ENCODE peak calls at places on chromosome 14, in nine cellular contexts. One of them, this sample, is unnamed. For H3K4me1, the result is how much of the 10 kb centered on the place peaks cover.

GRCh38 chr14:50928002-50928635 is 16.2 kb downstream of the PYGL start:
- DNase-seq in tibial artery: no peak
- DNase-seq in iPS DF 6.9: no peak
- DNase-seq in Peyer's patch: no peak
- DNase-seq in effector memory CD4-positive, alpha-beta T cell: no peak
- DNase-seq in tibial nerve: no peak
- DNase-seq in CD4-positive, CD25-positive, alpha-beta regulatory T cell: no peak
- DNase-seq in upper lobe of right lung: no peak
- DNase-seq in ovary: no peak
- DNase-seq in this sample: peak

GRCh38 chr14:55382483-55382882 is 29.1 kb downstream of the ATG14 start:
- DNase-seq in iPS DF 6.9: no peak
- DNase-seq in upper lobe of right lung: no peak
- DNase-seq in effector memory CD4-positive, alpha-beta T cell: no peak
- DNase-seq in tibial nerve: no peak
- DNase-seq in Peyer's patch: no peak
- DNase-seq in CD4-positive, CD25-positive, alpha-beta regulatory T cell: no peak
- DNase-seq in tibial artery: no peak
- DNase-seq in ovary: no peak
- DNase-seq in this sample: no peak

GRCh38 chr14:69171569-69171968 is 18.6 kb upstream of the DCAF5 start:
- DNase-seq in tibial artery: no peak
- DNase-seq in upper lobe of right lung: no peak
- DNase-seq in tibial nerve: no peak
- DNase-seq in Peyer's patch: no peak
- DNase-seq in effector memory CD4-positive, alpha-beta T cell: no peak
- DNase-seq in iPS DF 6.9: no peak
- DNase-seq in ovary: no peak
- DNase-seq in CD4-positive, CD25-positive, alpha-beta regulatory T cell: no peak
- DNase-seq in this sample: no peak

GRCh38 chr14:101194356-101195308 is 291.1 kb upstream of the RTL1 start:
- DNase-seq in tibial artery: no peak
- DNase-seq in iPS DF 6.9: no peak
- DNase-seq in ovary: no peak
- DNase-seq in CD4-positive, CD25-positive, alpha-beta regulatory T cell: no peak
- DNase-seq in effector memory CD4-positive, alpha-beta T cell: no peak
- DNase-seq in upper lobe of right lung: peak
- DNase-seq in tibial nerve: no peak
- DNase-seq in Peyer's patch: no peak
- DNase-seq in this sample: no peak

GRCh38 chr14:87992349-87992719 is 648 bp downstream of the GALC start:
- DNase-seq in Peyer's patch: no peak
- DNase-seq in ovary: no peak
- DNase-seq in tibial artery: peak
- DNase-seq in effector memory CD4-positive, alpha-beta T cell: no peak
- DNase-seq in CD4-positive, CD25-positive, alpha-beta regulatory T cell: peak
- DNase-seq in tibial nerve: no peak
- DNase-seq in iPS DF 6.9: no peak
- DNase-seq in upper lobe of right lung: no peak
- DNase-seq in this sample: no peak

GRCh38 chr14:62158779-62159178 is 396.6 kb downstream of the SNAPC1 start:
- DNase-seq in iPS DF 6.9: no peak
- DNase-seq in tibial nerve: no peak
- DNase-seq in ovary: no peak
- DNase-seq in CD4-positive, CD25-positive, alpha-beta regulatory T cell: no peak
- DNase-seq in upper lobe of right lung: no peak
- DNase-seq in effector memory CD4-positive, alpha-beta T cell: no peak
- DNase-seq in Peyer's patch: no peak
- DNase-seq in tibial artery: no peak
- DNase-seq in this sample: no peak

GRCh38 chr14:54688229-54688628 is 121.3 kb downstream of the SAMD4A start:
- DNase-seq in Peyer's patch: no peak
- DNase-seq in tibial artery: no peak
- DNase-seq in ovary: no peak
- DNase-seq in tibial nerve: no peak
- DNase-seq in effector memory CD4-positive, alpha-beta T cell: no peak
- DNase-seq in upper lobe of right lung: no peak
- DNase-seq in iPS DF 6.9: no peak
- DNase-seq in CD4-positive, CD25-positive, alpha-beta regulatory T cell: no peak
- DNase-seq in this sample: no peak

GRCh38 chr14:100132161-100132902 is 27.1 kb downstream of the DEGS2 start:
- DNase-seq in effector memory CD4-positive, alpha-beta T cell: no peak
- DNase-seq in CD4-positive, CD25-positive, alpha-beta regulatory T cell: no peak
- DNase-seq in tibial nerve: no peak
- DNase-seq in upper lobe of right lung: no peak
- DNase-seq in tibial artery: no peak
- DNase-seq in Peyer's patch: no peak
- DNase-seq in iPS DF 6.9: no peak
- DNase-seq in ovary: no peak
- DNase-seq in this sample: no peak

GRCh38 chr14:88749139-88749538 is 43.6 kb downstream of the EML5 start:
- DNase-seq in ovary: no peak
- DNase-seq in tibial artery: no peak
- DNase-seq in Peyer's patch: no peak
- DNase-seq in CD4-positive, CD25-positive, alpha-beta regulatory T cell: no peak
- DNase-seq in effector memory CD4-positive, alpha-beta T cell: no peak
- DNase-seq in upper lobe of right lung: no peak
- DNase-seq in iPS DF 6.9: no peak
- DNase-seq in tibial nerve: no peak
- DNase-seq in this sample: no peak

GRCh38 chr14:35419429-35419841 is 14.9 kb upstream of the NFKBIA start:
- DNase-seq in tibial artery: no peak
- DNase-seq in iPS DF 6.9: no peak
- DNase-seq in tibial nerve: no peak
- DNase-seq in ovary: no peak
- DNase-seq in CD4-positive, CD25-positive, alpha-beta regulatory T cell: no peak
- DNase-seq in Peyer's patch: no peak
- DNase-seq in effector memory CD4-positive, alpha-beta T cell: no peak
- DNase-seq in upper lobe of right lung: no peak
- DNase-seq in this sample: no peak

GRCh38 chr14:87852107-87852506 is 140.9 kb downstream of the GALC start:
- DNase-seq in Peyer's patch: no peak
- DNase-seq in ovary: no peak
- DNase-seq in effector memory CD4-positive, alpha-beta T cell: no peak
- DNase-seq in upper lobe of right lung: no peak
- DNase-seq in tibial nerve: no peak
- DNase-seq in CD4-positive, CD25-positive, alpha-beta regulatory T cell: no peak
- DNase-seq in tibial artery: no peak
- DNase-seq in iPS DF 6.9: no peak
- DNase-seq in this sample: no peak

GRCh38 chr14:68608235-68608962 is 184.5 kb downstream of the ZFP36L1 start:
- DNase-seq in tibial artery: peak
- DNase-seq in ovary: peak
- DNase-seq in Peyer's patch: no peak
- DNase-seq in effector memory CD4-positive, alpha-beta T cell: no peak
- DNase-seq in CD4-positive, CD25-positive, alpha-beta regulatory T cell: no peak
- DNase-seq in tibial nerve: no peak
- DNase-seq in iPS DF 6.9: no peak
- DNase-seq in upper lobe of right lung: peak
- DNase-seq in this sample: no peak

GRCh38 chr14:58787601-58788000 is 149.8 kb downstream of the DACT1 start:
- DNase-seq in tibial nerve: no peak
- DNase-seq in Peyer's patch: no peak
- DNase-seq in upper lobe of right lung: no peak
- DNase-seq in ovary: no peak
- DNase-seq in effector memory CD4-positive, alpha-beta T cell: no peak
- DNase-seq in tibial artery: no peak
- DNase-seq in iPS DF 6.9: no peak
- DNase-seq in CD4-positive, CD25-positive, alpha-beta regulatory T cell: no peak
- DNase-seq in this sample: no peak

GRCh38 chr14:21455592-21455911 is 371 bp downstream of the CHD8 start:
- DNase-seq in ovary: no peak
- DNase-seq in tibial nerve: no peak
- DNase-seq in CD4-positive, CD25-positive, alpha-beta regulatory T cell: no peak
- DNase-seq in upper lobe of right lung: no peak
- DNase-seq in effector memory CD4-positive, alpha-beta T cell: no peak
- DNase-seq in iPS DF 6.9: no peak
- DNase-seq in tibial artery: no peak
- DNase-seq in Peyer's patch: no peak
- DNase-seq in this sample: no peak

DNA sequence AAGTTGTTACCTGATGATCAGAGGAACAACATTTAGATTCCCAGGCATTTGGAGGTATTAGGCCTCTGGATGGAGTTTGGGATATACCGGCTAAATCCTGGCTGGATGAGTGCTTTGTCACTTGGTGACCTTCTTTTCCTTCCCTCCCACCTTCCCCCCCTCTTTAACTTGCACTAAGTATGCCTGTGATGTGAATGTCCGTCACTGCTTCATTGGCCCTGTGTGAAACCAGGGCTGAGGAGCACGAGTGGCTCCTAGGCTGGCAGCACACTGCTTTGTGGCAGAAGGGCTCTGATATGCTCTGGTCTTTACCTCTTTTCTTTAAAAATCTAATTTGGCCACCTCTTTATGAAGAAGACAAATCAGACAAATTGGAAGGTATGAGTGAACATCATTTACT is 95.7 kb downstream of the ESR2 start:
- DNase-seq in effector memory CD4-positive, alpha-beta T cell: no peak
- DNase-seq in upper lobe of right lung: no peak
- DNase-seq in Peyer's patch: no peak
- DNase-seq in tibial nerve: no peak
- DNase-seq in CD4-positive, CD25-positive, alpha-beta regulatory T cell: no peak
- DNase-seq in tibial artery: no peak
- DNase-seq in ovary: no peak
- DNase-seq in iPS DF 6.9: no peak
- DNase-seq in this sample: no peak
- H3K4me1 ChIP-seq in effector memory CD4-positive, alpha-beta T cell: under half
- H3K4me1 ChIP-seq in upper lobe of right lung: under half
- H3K4me1 ChIP-seq in Peyer's patch: under half
- H3K4me1 ChIP-seq in tibial nerve: under half
- H3K4me1 ChIP-seq in CD4-positive, CD25-positive, alpha-beta regulatory T cell: under half
- H3K4me1 ChIP-seq in tibial artery: under half
- H3K4me1 ChIP-seq in ovary: under half
- H3K4me1 ChIP-seq in iPS DF 6.9: under half
- H3K4me1 ChIP-seq in this sample: under half

GRCh38 chr14:73424453-73424852 is 33.9 kb downstream of the NUMB start:
- DNase-seq in upper lobe of right lung: no peak
- DNase-seq in CD4-positive, CD25-positive, alpha-beta regulatory T cell: no peak
- DNase-seq in ovary: no peak
- DNase-seq in effector memory CD4-positive, alpha-beta T cell: no peak
- DNase-seq in Peyer's patch: no peak
- DNase-seq in iPS DF 6.9: no peak
- DNase-seq in tibial artery: no peak
- DNase-seq in tibial nerve: no peak
- DNase-seq in this sample: no peak

GRCh38 chr14:73428354-73428824 is 30.0 kb downstream of the NUMB start:
- DNase-seq in Peyer's patch: no peak
- DNase-seq in effector memory CD4-positive, alpha-beta T cell: no peak
- DNase-seq in tibial artery: no peak
- DNase-seq in tibial nerve: no peak
- DNase-seq in iPS DF 6.9: no peak
- DNase-seq in ovary: no peak
- DNase-seq in upper lobe of right lung: peak
- DNase-seq in CD4-positive, CD25-positive, alpha-beta regulatory T cell: no peak
- DNase-seq in this sample: no peak

GRCh38 chr14:73422515-73422914 is 35.8 kb downstream of the NUMB start:
- DNase-seq in Peyer's patch: no peak
- DNase-seq in effector memory CD4-positive, alpha-beta T cell: no peak
- DNase-seq in upper lobe of right lung: no peak
- DNase-seq in ovary: no peak
- DNase-seq in tibial artery: no peak
- DNase-seq in iPS DF 6.9: no peak
- DNase-seq in tibial nerve: no peak
- DNase-seq in CD4-positive, CD25-positive, alpha-beta regulatory T cell: no peak
- DNase-seq in this sample: no peak

GRCh38 chr14:73427516-73428264 is 30.7 kb downstream of the NUMB start:
- DNase-seq in upper lobe of right lung: no peak
- DNase-seq in tibial nerve: no peak
- DNase-seq in CD4-positive, CD25-positive, alpha-beta regulatory T cell: no peak
- DNase-seq in iPS DF 6.9: no peak
- DNase-seq in Peyer's patch: no peak
- DNase-seq in effector memory CD4-positive, alpha-beta T cell: no peak
- DNase-seq in ovary: no peak
- DNase-seq in tibial artery: no peak
- DNase-seq in this sample: no peak

GRCh38 chr14:73426877-73427276 is 31.5 kb downstream of the NUMB start:
- DNase-seq in Peyer's patch: no peak
- DNase-seq in effector memory CD4-positive, alpha-beta T cell: no peak
- DNase-seq in upper lobe of right lung: peak
- DNase-seq in ovary: no peak
- DNase-seq in tibial artery: no peak
- DNase-seq in iPS DF 6.9: no peak
- DNase-seq in CD4-positive, CD25-positive, alpha-beta regulatory T cell: no peak
- DNase-seq in tibial nerve: no peak
- DNase-seq in this sample: no peak
- H3K27ac ChIP-seq in Peyer's patch: no peak
- H3K27ac ChIP-seq in effector memory CD4-positive, alpha-beta T cell: no peak
- H3K27ac ChIP-seq in upper lobe of right lung: peak
- H3K27ac ChIP-seq in ovary: no peak
- H3K27ac ChIP-seq in tibial artery: no peak
- H3K27ac ChIP-seq in iPS DF 6.9: no peak
- H3K27ac ChIP-seq in CD4-positive, CD25-positive, alpha-beta regulatory T cell: no peak
- H3K27ac ChIP-seq in tibial nerve: no peak
- H3K27ac ChIP-seq in this sample: no peak

GRCh38 chr14:93100570-93100969 is 15.2 kb downstream of the ITPK1 start:
- DNase-seq in ovary: no peak
- DNase-seq in upper lobe of right lung: no peak
- DNase-seq in tibial artery: no peak
- DNase-seq in effector memory CD4-positive, alpha-beta T cell: no peak
- DNase-seq in CD4-positive, CD25-positive, alpha-beta regulatory T cell: no peak
- DNase-seq in tibial nerve: no peak
- DNase-seq in Peyer's patch: no peak
- DNase-seq in iPS DF 6.9: no peak
- DNase-seq in this sample: no peak
- H3K4me1 ChIP-seq in ovary: under half
- H3K4me1 ChIP-seq in upper lobe of right lung: under half
- H3K4me1 ChIP-seq in tibial artery: under half
- H3K4me1 ChIP-seq in effector memory CD4-positive, alpha-beta T cell: under half
- H3K4me1 ChIP-seq in CD4-positive, CD25-positive, alpha-beta regulatory T cell: under half
- H3K4me1 ChIP-seq in tibial nerve: under half
- H3K4me1 ChIP-seq in Peyer's patch: under half
- H3K4me1 ChIP-seq in iPS DF 6.9: under half
- H3K4me1 ChIP-seq in this sample: under half

GRCh38 chr14:97280526-97280925 is 483.3 kb downstream of the VRK1 start:
- DNase-seq in upper lobe of right lung: no peak
- DNase-seq in tibial nerve: no peak
- DNase-seq in Peyer's patch: no peak
- DNase-seq in iPS DF 6.9: no peak
- DNase-seq in tibial artery: no peak
- DNase-seq in ovary: no peak
- DNase-seq in CD4-positive, CD25-positive, alpha-beta regulatory T cell: no peak
- DNase-seq in effector memory CD4-positive, alpha-beta T cell: no peak
- DNase-seq in this sample: no peak
- H3K27ac ChIP-seq in upper lobe of right lung: no peak
- H3K27ac ChIP-seq in tibial nerve: no peak
- H3K27ac ChIP-seq in Peyer's patch: no peak
- H3K27ac ChIP-seq in iPS DF 6.9: no peak
- H3K27ac ChIP-seq in tibial artery: no peak
- H3K27ac ChIP-seq in ovary: no peak
- H3K27ac ChIP-seq in CD4-positive, CD25-positive, alpha-beta regulatory T cell: no peak
- H3K27ac ChIP-seq in effector memory CD4-positive, alpha-beta T cell: no peak
- H3K27ac ChIP-seq in this sample: no peak

GRCh38 chr14:102911991-102912761 is 10.3 kb upstream of the AMN start:
- DNase-seq in effector memory CD4-positive, alpha-beta T cell: no peak
- DNase-seq in tibial artery: peak
- DNase-seq in tibial nerve: no peak
- DNase-seq in Peyer's patch: no peak
- DNase-seq in upper lobe of right lung: no peak
- DNase-seq in iPS DF 6.9: no peak
- DNase-seq in ovary: no peak
- DNase-seq in CD4-positive, CD25-positive, alpha-beta regulatory T cell: no peak
- DNase-seq in this sample: no peak
- H3K4me1 ChIP-seq in effector memory CD4-positive, alpha-beta T cell: under half
- H3K4me1 ChIP-seq in tibial artery: under half
- H3K4me1 ChIP-seq in tibial nerve: under half
- H3K4me1 ChIP-seq in Peyer's patch: under half
- H3K4me1 ChIP-seq in upper lobe of right lung: under half
- H3K4me1 ChIP-seq in iPS DF 6.9: under half
- H3K4me1 ChIP-seq in ovary: under half
- H3K4me1 ChIP-seq in CD4-positive, CD25-positive, alpha-beta regulatory T cell: under half
- H3K4me1 ChIP-seq in this sample: under half

GRCh38 chr14:105041841-105042765 is 21.2 kb upstream of the CDCA4 start:
- DNase-seq in Peyer's patch: no peak
- DNase-seq in effector memory CD4-positive, alpha-beta T cell: no peak
- DNase-seq in tibial nerve: no peak
- DNase-seq in ovary: no peak
- DNase-seq in CD4-positive, CD25-positive, alpha-beta regulatory T cell: no peak
- DNase-seq in tibial artery: no peak
- DNase-seq in iPS DF 6.9: no peak
- DNase-seq in upper lobe of right lung: no peak
- DNase-seq in this sample: no peak
- H3K27ac ChIP-seq in Peyer's patch: no peak
- H3K27ac ChIP-seq in effector memory CD4-positive, alpha-beta T cell: no peak
- H3K27ac ChIP-seq in tibial nerve: no peak
- H3K27ac ChIP-seq in ovary: no peak
- H3K27ac ChIP-seq in CD4-positive, CD25-positive, alpha-beta regulatory T cell: no peak
- H3K27ac ChIP-seq in tibial artery: no peak
- H3K27ac ChIP-seq in iPS DF 6.9: no peak
- H3K27ac ChIP-seq in upper lobe of right lung: no peak
- H3K27ac ChIP-seq in this sample: no peak

This sample was measured in thoracic aorta.